ENCODE peak calls at places on chromosomes 5 and 9, in eight cellular contexts. D is A549, P is AG04449, M is upper lobe of right lung, S is kidney, O is epithelial cell of proximal tubule, F is pancreas, R is tibial artery. W is an unnamed sample.

GRCh38 chr9:128124873-128125574 is 2.5 kb downstream of the PTGES2 start:
- DNase-seq in O (no peak), S (peak), F (peak), M (peak), D (peak), R (peak), P (no peak), W (no peak)

GRCh38 chr9:113798062-113799030 is 77.8 kb upstream of the ZNF618 start:
- DNase-seq in S (no peak), M (no peak), F (no peak), O (no peak), D (no peak), R (no peak), P (no peak), W (no peak)

GRCh38 chr5:39526914-39527477 is 102.2 kb upstream of the DAB2 start:
- DNase-seq in F (no peak), R (peak), O (no peak), P (no peak), D (no peak), S (no peak), M (no peak), W (no peak)

GRCh38 chr5:181204561-181205401 is at the start of gene TRIM7:
- DNase-seq in R (peak), M (peak), S (peak), D (peak), P (no peak), O (no peak), F (peak), W (no peak)

GRCh38 chr5:84131372-84131771 is 253.3 kb downstream of the EDIL3 start:
- DNase-seq in O (no peak), D (no peak), M (no peak), F (no peak), R (no peak), S (no peak), P (no peak), W (peak)

GRCh38 chr5:79798892-79799590 is 109.4 kb downstream of the CMYA5 start:
- DNase-seq in P (no peak), O (no peak), S (no peak), D (no peak), R (no peak), F (no peak), M (no peak), W (no peak)

GRCh38 chr5:65769539-65769938 is 47.5 kb downstream of the NLN start:
- DNase-seq in O (peak), P (peak), R (no peak), S (no peak), F (no peak), D (peak), M (no peak), W (no peak)

GRCh38 chr9:72623156-72623555 is 101.7 kb downstream of the TMC1 start:
- DNase-seq in F (no peak), R (no peak), D (no peak), S (no peak), M (no peak), O (no peak), P (no peak), W (no peak)

GRCh38 chr9:88425538-88425950 is 37.3 kb downstream of the SPIN1 start:
- DNase-seq in O (no peak), R (no peak), M (no peak), S (no peak), F (no peak), D (peak), P (no peak), W (no peak)

GRCh38 chr9:117543089-117543488 is 128.2 kb upstream of the ASTN2 start:
- DNase-seq in O (no peak), D (no peak), F (no peak), M (no peak), R (no peak), P (no peak), S (no peak), W (no peak)

GRCh38 chr9:111955048-111955447 is 58.4 kb downstream of the UGCG start:
- DNase-seq in P (no peak), F (no peak), R (no peak), D (no peak), M (no peak), S (no peak), O (no peak), W (no peak)

DNA sequence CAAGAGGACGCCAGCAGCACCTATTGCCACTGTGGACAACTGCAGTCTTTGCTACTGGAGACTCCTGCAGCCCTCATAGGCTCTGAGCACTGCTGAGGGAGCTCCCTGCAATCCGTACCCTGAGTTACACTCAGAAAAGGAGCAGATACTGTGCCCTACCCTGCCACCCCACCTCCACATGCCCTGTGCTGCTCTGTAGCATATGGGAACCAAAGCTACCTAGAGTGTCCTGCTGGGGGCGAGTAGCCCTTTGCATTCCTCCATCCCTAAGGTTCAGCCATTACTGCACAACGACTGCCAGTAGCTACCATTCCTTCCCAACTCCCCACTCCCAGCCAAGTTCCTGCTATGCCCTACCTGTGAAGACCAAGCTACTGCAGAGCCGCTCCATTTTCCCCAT is 90.2 kb upstream of the SNCAIP start:
- DNase-seq in P (no peak), O (no peak), F (no peak), S (no peak), D (no peak), R (no peak), M (no peak), W (no peak)
- TF ChIP-seq CTCF in P (no peak), O (no peak), F (no peak), S (no peak), D (no peak), R (no peak), M (no peak), W (no peak)

GRCh38 chr9:134544388-134545212 is 97.0 kb upstream of the COL5A1 start:
- DNase-seq in P (no peak), R (no peak), D (no peak), F (no peak), O (no peak), S (peak), M (peak), W (no peak)

GRCh38 chr9:134546746-134547145 is 94.9 kb upstream of the COL5A1 start:
- DNase-seq in M (peak), F (no peak), O (no peak), S (peak), R (no peak), P (no peak), D (no peak), W (no peak)

GRCh38 chr9:134545213-134546211 is 96.1 kb upstream of the COL5A1 start:
- DNase-seq in M (peak), S (peak), F (no peak), P (peak), D (no peak), R (no peak), O (no peak), W (no peak)

GRCh38 chr9:134547161-134548100 is 94.2 kb upstream of the COL5A1 start:
- DNase-seq in S (peak), R (no peak), P (no peak), M (peak), D (no peak), O (no peak), F (no peak), W (no peak)

DNA sequence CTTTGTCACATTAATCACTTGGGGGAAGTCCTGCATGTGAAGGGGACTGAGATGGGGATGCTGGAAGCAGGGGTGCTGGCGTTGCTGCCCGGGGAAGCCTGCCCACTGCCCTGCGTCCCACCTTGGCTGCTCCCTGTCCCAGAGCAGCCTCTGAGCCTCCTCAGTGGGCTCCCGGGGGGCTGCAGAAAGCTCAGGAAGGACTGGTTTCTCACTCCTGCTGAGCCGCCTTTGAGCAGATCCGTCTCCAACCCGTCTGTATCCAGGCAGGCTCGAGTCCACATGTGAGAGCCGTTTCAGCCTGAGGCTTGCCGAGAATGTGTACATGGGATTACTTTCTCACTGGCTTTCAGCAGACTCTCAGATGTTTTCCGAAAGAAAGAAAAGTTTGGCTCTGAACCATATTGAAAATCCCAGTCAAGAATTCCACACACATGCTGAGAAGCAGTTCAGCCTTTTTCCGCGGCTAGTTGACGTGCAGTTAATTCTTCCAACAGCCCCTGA is 95.3 kb upstream of the COL5A1 start:
- DNase-seq in M (peak), R (no peak), F (no peak), S (peak), D (no peak), P (peak), O (no peak), W (no peak)
- H3K4me3 ChIP-seq in M (no peak), R (peak), F (no peak), S (no peak), D (no peak), P (peak), O (no peak), W (no peak)

GRCh38 chr5:107870984-107871383 is 200.2 kb upstream of the EFNA5 start:
- DNase-seq in M (no peak), D (no peak), R (no peak), S (no peak), P (no peak), O (no peak), F (no peak), W (no peak)
- TF ChIP-seq CTCF in M (no peak), D (no peak), R (no peak), S (no peak), P (no peak), O (no peak), F (no peak), W (no peak)

GRCh38 chr5:141691867-141692532 is 10.0 kb upstream of the ARAP3 start:
- DNase-seq in M (peak), F (peak), S (peak), P (no peak), D (peak), O (no peak), R (peak), W (no peak)

GRCh38 chr5:141691286-141691866 is 9.3 kb upstream of the ARAP3 start:
- DNase-seq in O (no peak), F (no peak), S (no peak), M (no peak), P (no peak), D (no peak), R (no peak), W (no peak)

GRCh38 chr5:141694479-141694878 is 12.4 kb upstream of the ARAP3 start:
- DNase-seq in P (no peak), M (no peak), O (no peak), S (no peak), D (no peak), F (no peak), R (no peak), W (no peak)

GRCh38 chr5:141692919-141693848 is 11.2 kb upstream of the ARAP3 start:
- DNase-seq in R (no peak), S (no peak), D (no peak), M (no peak), P (no peak), F (no peak), O (no peak), W (no peak)

GRCh38 chr5:141692533-141692888 is 10.5 kb upstream of the ARAP3 start:
- DNase-seq in P (no peak), S (no peak), F (no peak), R (no peak), M (no peak), D (no peak), O (no peak), W (no peak)
- H3K4me3 ChIP-seq in P (peak), S (peak), F (peak), R (peak), M (peak), D (peak), O (peak), W (peak)

DNA sequence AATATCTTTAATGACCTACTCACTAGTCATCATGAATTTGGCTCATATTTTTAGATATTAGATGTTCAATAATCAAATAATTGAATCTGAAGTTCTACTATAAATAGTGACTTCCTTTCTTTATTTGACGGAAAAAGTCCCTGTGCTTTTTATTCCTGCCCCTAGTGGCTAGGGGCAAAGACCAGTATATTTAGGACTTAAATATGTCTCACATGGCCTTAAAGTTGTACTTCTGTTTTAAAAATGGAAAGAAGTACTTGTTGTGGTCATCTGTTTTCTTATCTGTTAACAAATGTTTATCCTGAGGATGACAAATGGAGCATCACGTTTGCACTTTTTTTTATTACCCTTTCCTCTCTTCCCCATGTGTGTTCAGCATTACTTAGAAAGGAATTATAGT is 89.2 kb upstream of the GRHPR start:
- DNase-seq in F (no peak), R (no peak), D (no peak), M (no peak), P (no peak), S (no peak), O (no peak), W (no peak)
- TF ChIP-seq CTCF in F (no peak), R (no peak), D (no peak), M (no peak), P (no peak), S (no peak), O (no peak), W (no peak)

DNA sequence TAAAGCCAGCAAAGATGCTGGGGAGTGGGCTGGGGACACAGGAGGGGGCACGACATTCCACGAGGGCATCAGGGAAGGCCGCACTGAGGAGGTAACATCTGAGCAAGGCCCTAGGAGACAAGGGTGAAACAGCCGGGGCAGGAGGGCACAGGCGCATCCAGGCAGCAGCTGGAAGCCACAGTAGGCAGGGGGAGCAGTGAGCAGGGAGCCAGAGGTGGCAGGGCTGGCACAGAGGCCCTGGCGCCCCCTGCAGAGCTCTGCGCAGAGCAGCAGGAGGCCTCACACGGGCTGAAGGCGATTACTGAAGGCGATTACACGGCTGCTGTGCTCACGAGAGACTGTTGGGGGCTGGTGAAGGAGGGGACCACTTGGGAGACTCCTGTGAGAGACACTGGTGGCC is 15.4 kb downstream of the LMAN2 start:
- DNase-seq in R (no peak), D (peak), O (no peak), S (peak), M (no peak), P (no peak), F (no peak), W (no peak)
- H3K4me3 ChIP-seq in R (no peak), D (no peak), O (no peak), S (no peak), M (no peak), P (no peak), F (no peak), W (no peak)